ENCODE peak calls at places on chromosomes 7 and 10, in five cellular contexts. One of them, this sample, is unnamed. For H3K27me3, the result is how much of the 10 kb centered on the place peaks cover.

GRCh38 chr10:58189269-58189668 is 78.4 kb downstream of the IPMK start:
- DNase-seq in pancreas: no peak
- DNase-seq in left ventricle myocardium inferior: no peak
- DNase-seq in CD4-positive, alpha-beta memory T cell: no peak
- DNase-seq in tibial artery: no peak
- DNase-seq in this sample: no peak

GRCh38 chr10:95573953-95574604 is 12.9 kb upstream of the SORBS1 start:
- DNase-seq in left ventricle myocardium inferior: no peak
- DNase-seq in tibial artery: no peak
- DNase-seq in pancreas: no peak
- DNase-seq in CD4-positive, alpha-beta memory T cell: no peak
- DNase-seq in this sample: no peak

GRCh38 chr10:4825868-4826787 is at the start of gene AKR1E2:
- DNase-seq in CD4-positive, alpha-beta memory T cell: peak
- DNase-seq in left ventricle myocardium inferior: peak
- DNase-seq in tibial artery: peak
- DNase-seq in pancreas: peak
- DNase-seq in this sample: peak

GRCh38 chr7:117597755-117598154 is 117.9 kb downstream of the CFTR start:
- DNase-seq in left ventricle myocardium inferior: no peak
- DNase-seq in tibial artery: no peak
- DNase-seq in pancreas: no peak
- DNase-seq in CD4-positive, alpha-beta memory T cell: no peak
- DNase-seq in this sample: no peak

GRCh38 chr7:37771342-37771741 is 77.1 kb upstream of the NME8 start:
- DNase-seq in CD4-positive, alpha-beta memory T cell: no peak
- DNase-seq in tibial artery: no peak
- DNase-seq in pancreas: no peak
- DNase-seq in left ventricle myocardium inferior: no peak
- DNase-seq in this sample: no peak

GRCh38 chr7:28062197-28062988 is 118.2 kb downstream of the JAZF1 start:
- DNase-seq in left ventricle myocardium inferior: peak
- DNase-seq in tibial artery: no peak
- DNase-seq in pancreas: peak
- DNase-seq in CD4-positive, alpha-beta memory T cell: peak
- DNase-seq in this sample: peak

GRCh38 chr10:85927952-85928677 is 438.5 kb downstream of the GRID1 start:
- DNase-seq in tibial artery: no peak
- DNase-seq in CD4-positive, alpha-beta memory T cell: no peak
- DNase-seq in left ventricle myocardium inferior: peak
- DNase-seq in pancreas: no peak
- DNase-seq in this sample: no peak

GRCh38 chr10:12777840-12778585 is 223.5 kb downstream of the CCDC3 start:
- DNase-seq in tibial artery: no peak
- DNase-seq in CD4-positive, alpha-beta memory T cell: no peak
- DNase-seq in pancreas: no peak
- DNase-seq in left ventricle myocardium inferior: peak
- DNase-seq in this sample: no peak

GRCh38 chr10:72292223-72292691 is 18.5 kb downstream of the DDIT4 start:
- DNase-seq in left ventricle myocardium inferior: no peak
- DNase-seq in CD4-positive, alpha-beta memory T cell: peak
- DNase-seq in tibial artery: no peak
- DNase-seq in pancreas: no peak
- DNase-seq in this sample: no peak

GRCh38 chr7:121032645-121033460 is 44.3 kb downstream of the CPED1 start:
- DNase-seq in CD4-positive, alpha-beta memory T cell: no peak
- DNase-seq in left ventricle myocardium inferior: no peak
- DNase-seq in pancreas: no peak
- DNase-seq in tibial artery: no peak
- DNase-seq in this sample: no peak

GRCh38 chr10:122163182-122164027 is 107.7 kb upstream of the BTBD16 start:
- DNase-seq in tibial artery: no peak
- DNase-seq in pancreas: no peak
- DNase-seq in left ventricle myocardium inferior: no peak
- DNase-seq in CD4-positive, alpha-beta memory T cell: no peak
- DNase-seq in this sample: peak
- H3K27me3 ChIP-seq in tibial artery: under half
- H3K27me3 ChIP-seq in pancreas: under half
- H3K27me3 ChIP-seq in left ventricle myocardium inferior: under half
- H3K27me3 ChIP-seq in CD4-positive, alpha-beta memory T cell: under half
- H3K27me3 ChIP-seq in this sample: under half

DNA sequence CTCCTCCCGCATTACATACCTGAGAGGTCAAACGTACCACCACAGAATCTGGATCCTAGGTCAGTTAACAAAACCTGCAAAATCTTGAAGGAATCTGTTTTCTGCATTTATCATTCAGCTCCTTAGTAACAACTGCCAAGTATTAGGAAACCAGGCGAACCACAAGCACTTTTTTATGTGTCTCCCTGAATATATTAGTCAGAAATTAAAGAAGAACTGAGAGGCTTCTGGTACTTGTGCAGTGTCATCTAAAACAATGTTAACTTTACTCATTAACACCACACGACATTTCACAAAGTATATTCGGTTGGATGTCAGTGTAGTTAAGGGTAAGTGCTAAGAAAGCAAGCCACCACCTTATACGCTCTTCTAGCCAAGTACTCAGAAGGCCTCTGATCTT is 2.5 kb downstream of the CCDC6 start:
- DNase-seq in tibial artery: no peak
- DNase-seq in pancreas: no peak
- DNase-seq in left ventricle myocardium inferior: no peak
- DNase-seq in CD4-positive, alpha-beta memory T cell: no peak
- DNase-seq in this sample: no peak
- H3K27ac ChIP-seq in tibial artery: peak
- H3K27ac ChIP-seq in pancreas: no peak
- H3K27ac ChIP-seq in left ventricle myocardium inferior: no peak
- H3K27ac ChIP-seq in CD4-positive, alpha-beta memory T cell: no peak
- H3K27ac ChIP-seq in this sample: no peak

DNA sequence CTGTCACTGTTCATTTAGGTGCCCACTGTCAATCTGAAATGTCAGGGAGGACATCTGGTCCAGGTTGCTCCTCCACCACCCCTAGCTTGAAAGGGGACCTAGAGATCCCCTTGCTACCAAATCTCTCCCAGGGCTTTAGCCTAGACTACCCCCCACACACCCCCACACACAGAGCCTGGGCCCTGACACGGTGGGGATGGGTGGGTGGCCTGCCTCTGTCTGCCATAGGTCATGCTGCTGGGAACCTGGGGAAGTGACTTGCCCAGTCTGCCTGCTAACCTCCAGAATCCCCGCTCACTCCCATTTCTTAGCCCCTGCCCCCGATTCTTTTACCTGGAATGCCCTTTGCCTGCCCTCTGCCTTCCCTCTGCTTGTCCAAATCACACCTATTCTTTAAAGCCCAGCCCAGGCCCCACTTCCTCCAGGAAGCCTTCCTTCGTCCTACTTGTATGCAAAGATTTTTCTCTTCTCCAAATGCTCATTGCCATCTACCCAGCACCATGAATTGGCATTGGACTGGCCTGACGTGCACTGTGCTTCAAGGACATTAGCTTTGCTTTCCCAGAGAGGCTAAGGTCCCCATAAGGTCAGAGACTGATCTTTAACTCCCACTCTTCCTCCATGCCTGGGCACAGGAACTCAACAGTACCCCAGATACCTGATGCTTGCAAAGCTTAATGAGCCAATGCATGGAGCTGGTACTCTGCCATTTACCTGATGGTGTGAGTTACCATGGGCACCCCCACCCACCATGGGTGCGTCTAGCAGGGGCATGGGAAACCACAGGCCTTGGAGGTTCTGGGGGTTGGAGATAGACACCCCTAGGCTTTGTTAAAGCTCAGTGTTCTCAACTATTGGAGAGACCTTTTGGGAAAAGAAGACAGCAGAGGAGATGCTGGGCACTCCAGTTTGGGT is 1.9 kb upstream of the SMARCD3 start:
- DNase-seq in pancreas: peak
- DNase-seq in left ventricle myocardium inferior: no peak
- DNase-seq in tibial artery: peak
- DNase-seq in CD4-positive, alpha-beta memory T cell: peak
- DNase-seq in this sample: no peak
- H3K27me3 ChIP-seq in pancreas: under half
- H3K27me3 ChIP-seq in left ventricle myocardium inferior: under half
- H3K27me3 ChIP-seq in tibial artery: under half
- H3K27me3 ChIP-seq in CD4-positive, alpha-beta memory T cell: under half
- H3K27me3 ChIP-seq in this sample: under half

GRCh38 chr10:14555806-14556205 is 218.9 kb downstream of the FAM107B start:
- DNase-seq in CD4-positive, alpha-beta memory T cell: no peak
- DNase-seq in tibial artery: no peak
- DNase-seq in pancreas: no peak
- DNase-seq in left ventricle myocardium inferior: no peak
- DNase-seq in this sample: no peak
- H3K27ac ChIP-seq in CD4-positive, alpha-beta memory T cell: peak
- H3K27ac ChIP-seq in tibial artery: no peak
- H3K27ac ChIP-seq in pancreas: peak
- H3K27ac ChIP-seq in left ventricle myocardium inferior: peak
- H3K27ac ChIP-seq in this sample: no peak

GRCh38 chr10:101138788-101139420 is 7.8 kb downstream of the TLX1 start:
- DNase-seq in tibial artery: no peak
- DNase-seq in pancreas: no peak
- DNase-seq in left ventricle myocardium inferior: no peak
- DNase-seq in CD4-positive, alpha-beta memory T cell: no peak
- DNase-seq in this sample: no peak
- H3K27me3 ChIP-seq in tibial artery: under half
- H3K27me3 ChIP-seq in pancreas: under half
- H3K27me3 ChIP-seq in left ventricle myocardium inferior: half or more
- H3K27me3 ChIP-seq in CD4-positive, alpha-beta memory T cell: half or more
- H3K27me3 ChIP-seq in this sample: half or more

GRCh38 chr10:133082685-133083421 is 4.9 kb upstream of the ADGRA1 start:
- DNase-seq in tibial artery: no peak
- DNase-seq in pancreas: no peak
- DNase-seq in CD4-positive, alpha-beta memory T cell: no peak
- DNase-seq in left ventricle myocardium inferior: no peak
- DNase-seq in this sample: no peak
- H3K27ac ChIP-seq in tibial artery: no peak
- H3K27ac ChIP-seq in pancreas: no peak
- H3K27ac ChIP-seq in CD4-positive, alpha-beta memory T cell: no peak
- H3K27ac ChIP-seq in left ventricle myocardium inferior: no peak
- H3K27ac ChIP-seq in this sample: no peak

GRCh38 chr10:45811075-45811474 is 36.2 kb downstream of the AGAP4 start:
- DNase-seq in tibial artery: no peak
- DNase-seq in left ventricle myocardium inferior: no peak
- DNase-seq in pancreas: no peak
- DNase-seq in CD4-positive, alpha-beta memory T cell: no peak
- DNase-seq in this sample: no peak
- H3K27me3 ChIP-seq in tibial artery: under half
- H3K27me3 ChIP-seq in left ventricle myocardium inferior: under half
- H3K27me3 ChIP-seq in pancreas: under half
- H3K27me3 ChIP-seq in CD4-positive, alpha-beta memory T cell: under half
- H3K27me3 ChIP-seq in this sample: under half

DNA sequence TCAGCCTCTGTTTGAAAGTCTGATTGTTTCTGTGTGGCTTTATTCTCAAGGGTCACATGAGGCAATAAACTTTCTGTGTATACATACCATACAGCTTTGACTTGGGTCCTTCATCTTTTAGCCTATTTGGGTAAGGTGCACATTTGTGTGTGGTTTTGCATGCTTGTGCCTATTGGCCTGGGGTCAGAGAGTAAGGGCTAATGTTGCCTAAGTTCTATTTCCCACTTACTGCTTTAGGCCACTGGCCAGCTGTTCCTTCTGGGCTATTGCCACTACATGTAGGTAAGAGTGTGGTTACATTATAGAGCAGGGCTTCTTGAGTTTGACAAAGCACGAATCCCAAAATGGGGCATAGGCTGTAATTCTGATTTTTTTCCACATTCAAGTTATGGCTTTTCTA is 21.8 kb downstream of the BBIP1 start:
- DNase-seq in pancreas: no peak
- DNase-seq in CD4-positive, alpha-beta memory T cell: no peak
- DNase-seq in tibial artery: no peak
- DNase-seq in left ventricle myocardium inferior: no peak
- DNase-seq in this sample: no peak
- H3K27ac ChIP-seq in pancreas: no peak
- H3K27ac ChIP-seq in CD4-positive, alpha-beta memory T cell: no peak
- H3K27ac ChIP-seq in tibial artery: no peak
- H3K27ac ChIP-seq in left ventricle myocardium inferior: no peak
- H3K27ac ChIP-seq in this sample: no peak

DNA sequence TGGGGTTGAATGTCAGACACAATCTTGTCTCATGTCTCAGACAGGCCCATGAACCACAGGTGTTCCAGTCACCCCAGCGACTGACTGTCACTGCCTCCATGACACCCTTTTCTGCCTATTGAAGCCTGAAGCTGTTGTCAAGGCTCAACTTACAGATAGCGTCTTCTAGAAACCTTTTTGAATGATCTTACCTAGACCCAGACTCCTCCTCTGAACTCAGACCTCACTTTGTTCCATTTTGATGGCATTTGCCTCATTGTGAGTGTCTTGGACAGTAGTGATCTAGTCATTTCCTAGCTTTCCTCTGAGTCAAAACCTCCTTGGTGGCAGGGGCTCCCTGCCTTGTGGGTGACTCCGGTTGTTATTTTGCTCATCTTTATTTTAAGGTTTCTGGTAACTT is 98.3 kb upstream of the AGK start:
- DNase-seq in left ventricle myocardium inferior: no peak
- DNase-seq in CD4-positive, alpha-beta memory T cell: no peak
- DNase-seq in pancreas: no peak
- DNase-seq in tibial artery: no peak
- DNase-seq in this sample: no peak
- H3K27me3 ChIP-seq in left ventricle myocardium inferior: under half
- H3K27me3 ChIP-seq in CD4-positive, alpha-beta memory T cell: under half
- H3K27me3 ChIP-seq in pancreas: under half
- H3K27me3 ChIP-seq in tibial artery: under half
- H3K27me3 ChIP-seq in this sample: under half

This sample was measured in iPS DF 6.9.